ENCODE peak calls at places on chromosomes 12 and 14, in six cellular contexts. S, D, K, C, M and J are unnamed samples.

GRCh38 chr12:52264435-52264825 is 10.0 kb upstream of the KRT86 start:
- DNase-seq in D (no peak), S (no peak), M (no peak), K (no peak), C (no peak), J (no peak)

GRCh38 chr12:1644523-1645438 is 15.8 kb downstream of the WNT5B start:
- DNase-seq in C (no peak), S (peak), D (no peak), M (no peak), K (no peak), J (no peak)

GRCh38 chr12:117579939-117580717 is 218.7 kb upstream of the NOS1 start:
- DNase-seq in C (no peak), M (no peak), D (no peak), K (no peak), S (no peak), J (no peak)

GRCh38 chr14:99391671-99392070 is 89.0 kb downstream of the SETD3 start:
- DNase-seq in C (peak), K (no peak), S (peak), M (no peak), D (no peak), J (no peak)

GRCh38 chr14:56659964-56660551 is 80.5 kb downstream of the TMEM260 start:
- DNase-seq in K (peak), C (peak), S (peak), M (no peak), D (no peak), J (peak)

GRCh38 chr14:100725587-100726387 is 905 bp upstream of the DLK1 start:
- DNase-seq in S (no peak), D (no peak), C (no peak), M (no peak), K (no peak), J (no peak)

GRCh38 chr12:30795660-30796507 is 41.1 kb upstream of the CAPRIN2 start:
- DNase-seq in K (peak), C (peak), S (peak), M (peak), D (peak), J (peak)

GRCh38 chr12:117643971-117644370 is 282.5 kb upstream of the NOS1 start:
- DNase-seq in S (no peak), D (no peak), M (no peak), C (no peak), K (no peak), J (no peak)

GRCh38 chr14:101110729-101111619 is 207.5 kb upstream of the RTL1 start:
- DNase-seq in K (no peak), D (no peak), M (peak), C (no peak), S (no peak), J (no peak)

GRCh38 chr12:121110211-121110940 is 22.3 kb upstream of the P2RX7 start:
- DNase-seq in S (peak), M (peak), D (peak), K (peak), C (peak), J (peak)

GRCh38 chr12:82414926-82415325 is 56.6 kb downstream of the METTL25 start:
- DNase-seq in K (no peak), M (no peak), C (no peak), S (no peak), D (no peak), J (no peak)

GRCh38 chr14:89121961-89122675 is 294.9 kb downstream of the FOXN3 start:
- DNase-seq in C (no peak), M (peak), D (peak), S (no peak), K (peak), J (no peak)

GRCh38 chr14:69896972-69897371 is 17.8 kb downstream of the SMOC1 start:
- DNase-seq in M (no peak), S (no peak), K (no peak), D (no peak), C (no peak), J (no peak)

GRCh38 chr12:104090685-104091084 is 26.4 kb downstream of the HCFC2 start:
- DNase-seq in C (peak), D (no peak), K (no peak), S (no peak), M (no peak), J (no peak)

GRCh38 chr14:73713206-73713803 is 879 bp downstream of the PNMA1 start:
- DNase-seq in M (no peak), S (no peak), K (no peak), C (no peak), D (no peak), J (no peak)

GRCh38 chr14:33978892-33979612 is 28.2 kb upstream of the EGLN3 start:
- DNase-seq in C (no peak), M (no peak), S (no peak), D (no peak), K (no peak), J (peak)

GRCh38 chr14:104316723-104317499 is 178.5 kb downstream of the KIF26A start:
- DNase-seq in C (no peak), M (no peak), K (no peak), S (no peak), D (no peak), J (no peak)

GRCh38 chr12:131944601-131945251 is 5.0 kb upstream of the EP400 start:
- DNase-seq in S (no peak), M (no peak), C (no peak), K (no peak), D (peak), J (no peak)

GRCh38 chr12:108306014-108306501 is 33.1 kb downstream of the CMKLR1 start:
- DNase-seq in C (peak), M (no peak), S (peak), D (no peak), K (peak), J (peak)

GRCh38 chr14:88706425-88706824 is 86.3 kb downstream of the EML5 start:
- DNase-seq in C (no peak), D (no peak), S (peak), M (no peak), K (no peak), J (no peak)

GRCh38 chr12:120397827-120398563 is 29.0 kb upstream of the MSI1 start:
- DNase-seq in D (peak), S (no peak), M (peak), C (no peak), K (peak), J (no peak)

GRCh38 chr12:57604454-57605307 is at the start of gene DTX3:
- DNase-seq in M (peak), S (no peak), D (peak), K (no peak), C (peak), J (no peak)

GRCh38 chr12:57606399-57606798 is 1.8 kb downstream of the DTX3 start:
- DNase-seq in K (no peak), D (no peak), C (no peak), M (no peak), S (no peak), J (no peak)

GRCh38 chr12:57606821-57607220 is 2.2 kb downstream of the DTX3 start:
- DNase-seq in M (no peak), K (no peak), C (no peak), D (no peak), S (no peak), J (no peak)

GRCh38 chr12:57606016-57606311 is 1.3 kb downstream of the DTX3 start:
- DNase-seq in C (no peak), S (no peak), K (no peak), M (no peak), D (no peak), J (no peak)

GRCh38 chr12:57605308-57606015 is 838 bp downstream of the DTX3 start:
- DNase-seq in D (no peak), S (no peak), C (no peak), M (no peak), K (no peak), J (no peak)
- H2AK5ac ChIP-seq in D (no peak), S (peak), C (peak), M (no peak), K (peak), J (peak)

GRCh38 chr14:75277796-75278421 is 719 bp upstream of the FOS start:
- DNase-seq in D (no peak), C (no peak), S (peak), M (no peak), K (peak), J (no peak)
- H3K14ac ChIP-seq in D (peak), C (peak), S (no peak), M (no peak), K (no peak), J (peak)

DNA sequence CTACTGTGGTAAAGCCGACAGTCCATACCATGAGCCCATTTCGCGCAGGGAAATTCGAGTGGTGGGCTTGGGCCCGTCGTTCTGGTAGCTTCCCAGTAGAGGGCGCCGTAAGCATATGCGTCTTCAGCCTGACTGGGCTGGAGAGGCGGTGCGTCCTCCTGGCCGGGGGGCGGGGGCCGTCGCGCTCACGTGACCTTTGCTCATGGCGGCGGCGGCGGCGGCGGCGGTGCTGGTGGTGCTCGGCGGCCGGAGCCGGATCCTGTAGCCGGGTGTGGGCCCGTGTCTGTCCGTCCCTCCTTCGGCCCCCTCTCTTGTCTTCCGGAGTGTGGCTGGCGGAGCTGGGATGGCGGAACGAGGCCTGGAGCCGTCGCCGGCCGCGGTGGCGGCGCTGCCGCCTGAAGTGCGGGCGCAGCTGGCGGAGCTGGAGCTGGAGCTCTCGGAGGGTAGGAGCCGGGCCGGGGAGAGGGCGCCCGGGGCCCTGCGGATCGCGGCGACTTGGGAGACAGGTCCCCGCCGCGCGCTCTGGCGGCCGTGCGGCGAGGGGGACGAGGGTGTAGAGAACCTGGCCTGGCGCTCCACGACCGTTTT is at the start of gene DIP2B:
- DNase-seq in M (peak), C (peak), S (peak), D (peak), K (peak), J (peak)
- H2BK5ac ChIP-seq in M (peak), C (no peak), S (peak), D (no peak), K (peak), J (peak)

GRCh38 chr12:23504641-23505399 is 444.6 kb downstream of the SOX5 start:
- DNase-seq in M (no peak), C (no peak), D (no peak), S (no peak), K (no peak), J (no peak)

GRCh38 chr12:23503544-23503943 is 445.9 kb downstream of the SOX5 start:
- DNase-seq in C (no peak), S (no peak), D (no peak), M (no peak), K (no peak), J (no peak)

GRCh38 chr12:23502259-23502658 is 447.2 kb downstream of the SOX5 start:
- DNase-seq in K (no peak), M (no peak), S (no peak), D (no peak), C (no peak), J (no peak)

DNA sequence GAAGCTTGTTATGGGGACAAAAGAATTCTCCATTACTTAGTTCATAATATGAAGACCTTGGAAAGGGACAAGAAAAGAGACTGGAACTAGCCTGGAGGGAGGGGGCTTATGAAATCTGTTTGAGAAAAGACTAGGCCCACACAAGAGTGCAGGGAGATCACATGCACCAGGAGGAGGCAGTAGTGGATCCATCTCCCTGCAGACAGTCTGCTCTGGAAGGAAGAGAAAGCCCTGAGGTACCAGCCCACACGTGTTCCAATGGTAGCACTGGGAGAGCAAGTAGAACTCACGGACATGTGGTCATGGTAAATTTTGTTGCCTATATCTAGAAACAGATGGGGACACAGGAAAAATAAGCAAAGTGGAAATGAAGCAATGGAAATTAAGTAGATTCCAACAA is 445.4 kb downstream of the SOX5 start:
- DNase-seq in K (no peak), M (no peak), C (no peak), S (no peak), D (peak), J (no peak)
- H2AK5ac ChIP-seq in K (no peak), M (no peak), C (no peak), S (no peak), D (no peak), J (no peak)

DNA sequence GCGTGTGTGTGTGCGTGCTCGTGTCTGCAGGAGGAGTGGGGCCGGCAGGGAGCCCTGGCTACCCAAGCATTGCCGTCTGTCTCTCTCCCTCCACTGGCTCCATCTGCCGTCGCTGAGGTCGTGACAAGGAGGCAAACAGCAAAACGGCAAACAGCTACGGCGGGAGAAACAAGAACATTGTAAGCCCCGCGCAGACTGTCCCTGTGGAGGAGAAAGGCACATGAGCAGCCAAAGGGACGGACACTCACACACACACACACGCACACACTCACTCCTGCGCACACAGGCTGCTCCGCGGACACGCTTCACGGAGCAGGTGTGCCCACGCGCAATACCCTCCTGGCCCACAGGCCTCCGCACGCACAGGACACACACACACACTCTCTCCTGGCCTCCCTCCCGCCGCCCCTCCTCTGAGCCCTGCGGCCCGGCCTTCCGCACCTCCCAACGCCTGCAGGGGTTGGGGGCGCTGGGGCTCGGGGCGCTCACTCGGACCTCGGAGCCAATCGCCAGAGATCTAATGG is 905 bp downstream of the CISTR start:
- DNase-seq in M (peak), D (no peak), C (peak), S (peak), K (no peak), J (no peak)
- H3K14ac ChIP-seq in M (no peak), D (no peak), C (peak), S (no peak), K (peak), J (no peak)

GRCh38 chr14:37172024-37172869 is at the start of gene SLC25A21:
- DNase-seq in K (peak), D (peak), S (peak), M (peak), C (peak), J (peak)
- H2BK5ac ChIP-seq in K (peak), D (peak), S (peak), M (peak), C (peak), J (peak)

DNA sequence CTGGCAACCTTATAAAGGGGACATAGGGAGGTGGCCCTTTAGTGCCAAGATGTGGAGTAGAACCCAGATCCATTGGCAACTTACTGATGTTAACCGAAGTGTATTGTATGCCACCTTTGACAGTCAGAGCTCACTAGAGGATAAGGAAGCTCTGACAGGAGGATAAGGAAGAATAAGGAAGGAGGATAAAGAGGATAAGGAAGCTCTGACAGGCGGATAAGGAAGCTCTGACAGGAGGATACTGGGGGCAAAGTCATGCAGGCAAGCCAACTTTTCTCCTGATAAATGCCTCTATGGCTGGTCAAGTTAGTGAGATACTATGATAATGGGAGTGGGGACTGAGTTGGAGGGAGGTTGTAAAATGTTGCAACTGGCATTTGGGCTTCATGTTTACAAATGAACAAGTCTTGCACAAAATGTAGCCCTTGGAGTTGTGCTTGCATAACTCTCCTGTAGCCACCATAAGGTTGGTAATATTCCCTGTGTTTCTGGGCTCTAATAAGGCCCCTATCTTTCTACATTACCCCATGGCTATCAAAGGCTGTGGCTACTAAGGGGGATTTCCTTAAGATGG is 17.7 kb upstream of the DHRS2 start:
- DNase-seq in S (no peak), D (no peak), C (no peak), M (no peak), K (no peak), J (no peak)
- H2AK5ac ChIP-seq in S (no peak), D (no peak), C (no peak), M (no peak), K (no peak), J (no peak)